ENCODE peak calls at places on chromosomes 3 and 15, in ten cellular contexts. H is omental fat pad, W is breast epithelium, O is endodermal cell, D is AG10803, Z is neural progenitor cell, G is AG09319, A is A549, X is nephron progenitor cell, K is vagina. Y is an unnamed sample.

GRCh38 chr15:40054746-40055575 is 16.0 kb upstream of the SRP14 start:
- DNase-seq in H (no peak), W (no peak), O (peak; percentile 48), D (peak; percentile 31), Z (peak; percentile 73), G (peak; percentile 51), A (no peak), X (peak; percentile 48), K (no peak), Y (no peak)

GRCh38 chr3:39279745-39280517 is at the start of gene CX3CR1:
- DNase-seq in H (no peak), W (no peak), O (peak; percentile 36), D (no peak), Z (no peak), G (no peak), A (no peak), X (no peak), K (peak; percentile 58), Y (no peak)

GRCh38 chr3:183539821-183540220 is 15.7 kb downstream of the KLHL6 start:
- DNase-seq in H (no peak), W (no peak), O (no peak), D (peak; percentile 4), Z (no peak), G (no peak), A (no peak), X (no peak), K (no peak), Y (no peak)

GRCh38 chr3:144036498-144036897 is 64.9 kb downstream of the DIPK2A start:
- DNase-seq in H (no peak), W (no peak), O (no peak), D (no peak), Z (no peak), G (no peak), A (no peak), X (no peak), K (no peak), Y (no peak)

GRCh38 chr3:119990888-119991287 is 103.4 kb downstream of the GSK3B start:
- DNase-seq in H (no peak), W (no peak), O (no peak), D (peak; percentile 23), Z (no peak), G (no peak), A (no peak), X (no peak), K (no peak), Y (no peak)

GRCh38 chr3:63937661-63938651 is 25.8 kb upstream of the SCAANT1 start:
- DNase-seq in H (no peak), W (no peak), O (no peak), D (no peak), Z (no peak), G (no peak), A (no peak), X (no peak), K (no peak), Y (no peak)

GRCh38 chr3:170997966-170998913 is 28.3 kb downstream of the SLC2A2 start:
- DNase-seq in H (no peak), W (no peak), O (no peak), D (peak; percentile 83), Z (no peak), G (no peak), A (no peak), X (no peak), K (no peak), Y (no peak)

GRCh38 chr3:138267083-138267482 is 62.6 kb downstream of the NME9 start:
- DNase-seq in H (no peak), W (no peak), O (no peak), D (no peak), Z (no peak), G (no peak), A (no peak), X (no peak), K (no peak), Y (no peak)

GRCh38 chr3:4886448-4886847 is 92.8 kb upstream of the BHLHE40 start:
- DNase-seq in H (no peak), W (no peak), O (no peak), D (no peak), Z (no peak), G (no peak), A (no peak), X (no peak), K (no peak), Y (no peak)

GRCh38 chr3:4883011-4883410 is 96.2 kb upstream of the BHLHE40 start:
- DNase-seq in H (no peak), W (no peak), O (no peak), D (no peak), Z (no peak), G (no peak), A (no peak), X (no peak), K (no peak), Y (no peak)

GRCh38 chr3:4887177-4887576 is 92.1 kb upstream of the BHLHE40 start:
- DNase-seq in H (no peak), W (no peak), O (no peak), D (no peak), Z (no peak), G (no peak), A (no peak), X (no peak), K (no peak), Y (no peak)

GRCh38 chr3:4884901-4885300 is 94.3 kb upstream of the BHLHE40 start:
- DNase-seq in H (no peak), W (no peak), O (no peak), D (no peak), Z (no peak), G (no peak), A (no peak), X (no peak), K (no peak), Y (no peak)

DNA sequence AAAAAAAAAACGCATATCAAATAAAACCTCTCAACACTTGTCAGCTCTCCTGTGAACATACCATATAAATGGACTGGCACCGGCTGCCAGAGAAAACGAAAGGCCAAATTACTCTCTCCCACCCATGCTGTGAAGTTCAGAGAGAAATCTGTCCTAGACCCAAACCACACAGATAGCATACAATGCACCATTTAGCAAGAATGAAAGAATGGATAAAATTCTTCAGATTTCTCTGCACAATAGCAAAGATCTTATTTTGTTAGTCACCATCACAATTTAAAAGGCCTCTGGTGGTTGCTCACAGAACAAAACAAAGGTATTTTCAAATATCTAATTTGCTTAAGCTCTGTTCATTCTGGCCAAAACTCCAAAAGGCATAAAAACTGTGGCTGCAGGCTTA is 93.9 kb upstream of the BHLHE40 start:
- DNase-seq in H (no peak), W (no peak), O (no peak), D (peak; percentile 34), Z (no peak), G (no peak), A (no peak), X (no peak), K (no peak), Y (no peak)
- TF ChIP-seq CTCF in H (no peak), W (no peak), O (no peak), D (no peak), Z (no peak), G (no peak), A (no peak), X (no peak), K (no peak), Y (no peak)

DNA sequence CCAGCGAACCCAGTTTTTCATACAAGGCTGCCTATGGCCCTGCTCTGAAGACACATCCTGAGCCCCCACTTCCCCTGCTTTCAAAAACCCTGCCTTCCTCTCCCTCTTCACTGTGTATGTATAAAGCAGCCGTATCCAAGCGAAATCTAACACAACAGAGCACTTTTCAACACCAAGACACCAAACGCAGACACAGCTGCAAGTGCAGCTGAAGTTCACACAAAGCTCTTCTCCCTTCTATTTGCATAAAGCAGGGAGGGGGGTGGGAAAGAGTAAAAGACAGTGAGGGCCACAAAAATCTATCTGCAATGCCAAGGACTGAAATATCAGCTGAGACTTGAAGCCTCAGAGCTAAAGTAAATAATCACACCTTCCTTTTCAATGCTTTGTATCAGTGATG is 35.1 kb upstream of the CSPG5 start:
- DNase-seq in H (no peak), W (no peak), O (no peak), D (no peak), Z (no peak), G (no peak), A (no peak), X (no peak), K (no peak), Y (no peak)
- TF ChIP-seq CTCF in H (no peak), W (no peak), O (no peak), D (no peak), Z (no peak), G (no peak), A (no peak), X (no peak), K (no peak), Y (no peak)

GRCh38 chr3:184656991-184657669 is 54.7 kb downstream of the MAGEF1 start:
- DNase-seq in H (no peak), W (no peak), O (peak; percentile 73), D (peak; percentile 57), Z (no peak), G (no peak), A (no peak), X (no peak), K (no peak), Y (no peak)

GRCh38 chr3:184658223-184658860 is 53.5 kb downstream of the MAGEF1 start:
- DNase-seq in H (no peak), W (no peak), O (peak; percentile 53), D (no peak), Z (no peak), G (no peak), A (no peak), X (no peak), K (no peak), Y (no peak)

GRCh38 chr3:184662192-184662591 is 49.7 kb downstream of the MAGEF1 start:
- DNase-seq in H (no peak), W (no peak), O (peak; percentile 41), D (peak; percentile 70), Z (no peak), G (no peak), A (no peak), X (no peak), K (no peak), Y (no peak)

GRCh38 chr3:184656430-184656990 is 55.4 kb downstream of the MAGEF1 start:
- DNase-seq in H (no peak), W (no peak), O (peak; percentile 36), D (no peak), Z (no peak), G (no peak), A (no peak), X (no peak), K (no peak), Y (no peak)

DNA sequence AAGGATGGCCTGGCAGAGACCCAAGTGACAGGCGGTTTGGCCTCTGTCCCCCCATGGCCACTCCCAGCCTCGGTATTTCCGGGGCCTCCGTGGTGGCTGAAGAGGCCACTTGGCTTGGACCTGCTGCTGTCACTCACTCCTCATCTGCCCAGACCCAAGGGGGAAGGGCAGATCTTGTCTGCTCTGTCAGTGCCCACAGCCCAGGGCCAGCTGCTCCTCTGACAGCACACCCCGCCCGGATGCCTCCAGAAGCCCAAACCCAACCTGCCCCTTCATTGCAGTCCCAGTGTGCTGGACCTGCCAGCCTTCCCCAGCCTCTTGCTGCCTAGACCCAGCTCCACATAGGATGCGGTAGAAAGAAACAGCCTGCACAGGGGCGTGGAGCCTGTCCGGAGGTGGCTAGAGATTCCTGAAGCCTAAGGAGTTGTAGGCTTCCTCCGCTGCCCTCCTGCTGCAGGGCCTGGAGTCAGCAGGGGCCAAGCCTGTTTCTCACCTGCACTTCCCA is 52.0 kb downstream of the MAGEF1 start:
- DNase-seq in H (no peak), W (no peak), O (peak; percentile 81), D (peak; percentile 32), Z (peak; percentile 39), G (no peak), A (no peak), X (no peak), K (no peak), Y (no peak)
- TF ChIP-seq CTCF in H (no peak), W (no peak), O (no peak), D (no peak), Z (no peak), G (no peak), A (no peak), X (no peak), K (no peak), Y (no peak)

GRCh38 chr15:101723874-101724674 is at the start of gene TARS3:
- DNase-seq in H (peak; percentile 78), W (peak; percentile 94), O (peak; percentile 99), D (peak; percentile 87), Z (peak; percentile 97), G (peak; percentile 66), A (peak; percentile 87), X (peak; percentile 98), K (peak; percentile 93), Y (peak; percentile 82)
- TF ChIP-seq CTCF in H (no peak), W (peak; percentile 21), O (peak; percentile 46), D (no peak), Z (peak; percentile 34), G (no peak), A (no peak), X (no peak), K (no peak), Y (no peak)

Y was measured in D721Med.